ENCODE peak calls at places on chromosomes 2 and 18, in ten cellular contexts. F is Panc1, G is tibial artery, I is colonic mucosa, Y is esophagus muscularis mucosa, W is left ventricle myocardium inferior, E is mammary epithelial cell, H is GM23338, V is adrenal gland, J is ovary. A is an unnamed sample. For H3K27me3 and H3K4me1, the result is how much of the 10 kb centered on the place peaks cover.

GRCh38 chr2:239222346-239223028 is 178.3 kb downstream of the HDAC4 start:
- DNase-seq in F (no peak), G (no peak), I (no peak), Y (no peak), W (no peak), E (no peak), H (no peak), V (peak), J (peak), A (no peak)

GRCh38 chr2:187989925-187990623 is 301.6 kb upstream of the GULP1 start:
- DNase-seq in F (no peak), G (no peak), I (no peak), Y (no peak), W (no peak), E (peak), H (peak), V (no peak), J (no peak), A (no peak)

GRCh38 chr2:74008761-74009395 is 24.2 kb downstream of the TET3 start:
- DNase-seq in F (no peak), G (no peak), I (no peak), Y (no peak), W (no peak), E (no peak), H (peak), V (no peak), J (no peak), A (no peak)

GRCh38 chr2:17543848-17544645 is 3.6 kb downstream of the VSNL1 start:
- DNase-seq in F (no peak), G (no peak), I (no peak), Y (no peak), W (no peak), E (peak), H (peak), V (no peak), J (no peak), A (no peak)

GRCh38 chr2:101970901-101971300 is 20.9 kb upstream of the IL1R2 start:
- DNase-seq in F (no peak), G (no peak), I (no peak), Y (no peak), W (no peak), E (no peak), H (no peak), V (no peak), J (no peak), A (no peak)

GRCh38 chr2:123546348-123546747 is 478.7 kb upstream of the CNTNAP5 start:
- DNase-seq in F (no peak), G (no peak), I (no peak), Y (no peak), W (no peak), E (no peak), H (no peak), V (no peak), J (no peak), A (no peak)

GRCh38 chr2:36613801-36614200 is 15.8 kb upstream of the FEZ2 start:
- DNase-seq in F (no peak), G (no peak), I (no peak), Y (no peak), W (no peak), E (no peak), H (no peak), V (no peak), J (no peak), A (no peak)

GRCh38 chr2:149732001-149732685 is 144.6 kb upstream of the MMADHC start:
- DNase-seq in F (no peak), G (no peak), I (peak), Y (no peak), W (no peak), E (peak), H (no peak), V (no peak), J (no peak), A (no peak)

GRCh38 chr2:70861774-70862644 is 26.4 kb upstream of the CD207 start:
- DNase-seq in F (peak), G (peak), I (peak), Y (no peak), W (peak), E (peak), H (peak), V (peak), J (peak), A (peak)

GRCh38 chr2:26849056-26850001 is 1.4 kb downstream of the DPYSL5 start:
- DNase-seq in F (no peak), G (no peak), I (no peak), Y (peak), W (no peak), E (no peak), H (peak), V (no peak), J (peak), A (peak)

GRCh38 chr2:234116050-234116449 is 65.5 kb downstream of the SPP2 start:
- DNase-seq in F (no peak), G (no peak), I (no peak), Y (no peak), W (no peak), E (peak), H (no peak), V (no peak), J (no peak), A (no peak)

GRCh38 chr2:236536727-236537398 is 32.8 kb upstream of the ACKR3 start:
- DNase-seq in F (no peak), G (no peak), I (no peak), Y (no peak), W (no peak), E (no peak), H (no peak), V (no peak), J (no peak), A (no peak)

GRCh38 chr2:70887550-70888229 is 48.0 kb upstream of the ATP6V1B1 start:
- DNase-seq in F (no peak), G (no peak), I (peak), Y (peak), W (no peak), E (no peak), H (peak), V (no peak), J (peak), A (peak)

GRCh38 chr18:2538236-2538635 is 33.1 kb downstream of the METTL4 start:
- DNase-seq in F (no peak), G (no peak), I (no peak), Y (no peak), W (no peak), E (no peak), H (no peak), V (no peak), J (no peak), A (no peak)

GRCh38 chr2:54053830-54054229 is 61.6 kb upstream of the ACYP2 start:
- DNase-seq in F (no peak), G (no peak), I (no peak), Y (no peak), W (no peak), E (no peak), H (no peak), V (no peak), J (no peak), A (no peak)

GRCh38 chr2:174574657-174575056 is 22.9 kb downstream of the WIPF1 start:
- DNase-seq in F (no peak), G (no peak), I (no peak), Y (no peak), W (no peak), E (peak), H (no peak), V (no peak), J (peak), A (no peak)

GRCh38 chr2:195343540-195343939 is 313.5 kb upstream of the SLC39A10 start:
- DNase-seq in F (no peak), G (no peak), I (no peak), Y (no peak), W (no peak), E (no peak), H (no peak), V (no peak), J (no peak), A (no peak)

GRCh38 chr2:20539776-20540586 is 93.1 kb downstream of the RHOB start:
- DNase-seq in F (no peak), G (peak), I (no peak), Y (no peak), W (no peak), E (no peak), H (no peak), V (no peak), J (no peak), A (peak)

GRCh38 chr2:109218087-109218791 is 89.2 kb downstream of the SH3RF3 start:
- DNase-seq in F (no peak), G (no peak), I (no peak), Y (no peak), W (no peak), E (peak), H (no peak), V (peak), J (no peak), A (no peak)

GRCh38 chr2:80167284-80167808 is 137.2 kb downstream of the LRRTM1 start:
- DNase-seq in F (no peak), G (no peak), I (no peak), Y (no peak), W (no peak), E (no peak), H (no peak), V (no peak), J (no peak), A (no peak)

GRCh38 chr2:234341332-234341985 is 155.4 kb downstream of the ARL4C start:
- DNase-seq in F (no peak), G (no peak), I (no peak), Y (no peak), W (no peak), E (no peak), H (peak), V (no peak), J (no peak), A (no peak)

GRCh38 chr2:186460465-186460864 is 25.6 kb upstream of the ZC3H15 start:
- DNase-seq in F (no peak), G (no peak), I (no peak), Y (no peak), W (no peak), E (no peak), H (peak), V (no peak), J (no peak), A (no peak)

GRCh38 chr2:72134997-72135800 is 12.5 kb downstream of the CYP26B1 start:
- DNase-seq in F (no peak), G (no peak), I (no peak), Y (no peak), W (peak), E (no peak), H (no peak), V (no peak), J (peak), A (no peak)

DNA sequence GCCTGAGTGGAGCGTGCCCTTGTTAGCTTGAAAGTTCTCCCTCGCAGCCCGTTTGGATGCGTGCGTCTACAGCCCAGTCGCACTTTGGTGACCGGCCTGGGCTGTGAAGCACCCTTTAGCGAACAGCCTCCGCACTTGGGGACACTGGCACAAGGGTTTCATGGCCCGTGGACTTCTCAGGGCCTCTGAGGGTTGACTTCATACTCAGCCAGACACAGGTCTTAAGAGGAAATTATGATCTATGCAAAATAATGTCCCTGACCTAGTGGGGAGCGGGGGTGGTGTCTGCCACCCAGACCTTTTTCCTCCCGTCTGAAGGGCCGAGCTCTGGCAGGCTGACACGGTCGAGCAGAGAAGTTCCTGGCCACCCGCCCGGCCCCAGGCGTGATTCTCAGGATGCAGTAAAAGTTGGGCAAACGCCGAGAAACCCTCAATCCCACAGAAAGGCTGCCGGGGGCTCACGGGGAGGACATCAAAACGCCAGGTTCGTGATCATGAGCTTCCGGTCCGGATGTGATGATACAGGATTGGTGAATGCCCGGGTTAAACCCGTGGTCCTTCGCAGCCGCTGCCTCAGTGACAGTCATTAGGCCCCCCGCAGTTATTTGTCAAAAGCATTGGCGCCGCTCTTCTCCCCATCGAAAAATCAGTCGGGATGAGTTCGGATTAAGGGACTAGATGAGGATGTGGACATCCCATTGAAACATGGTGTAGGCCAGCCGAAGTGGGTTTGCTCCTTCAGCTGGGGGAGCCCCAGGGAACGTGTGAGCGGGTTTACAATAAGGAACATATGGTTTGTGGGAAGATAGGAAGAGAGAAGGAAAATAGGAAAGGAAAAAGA is 3.6 kb upstream of the PAX3 start:
- DNase-seq in F (no peak), G (no peak), I (no peak), Y (peak), W (no peak), E (no peak), H (peak), V (no peak), J (no peak), A (no peak)
- H3K27me3 ChIP-seq in F (under half), G (under half), I (half or more), Y (under half), W (half or more), E (half or more), H (half or more), V (half or more), J (under half), A (half or more)

GRCh38 chr2:86563650-86564061 is 413 bp upstream of the CHMP3 start:
- DNase-seq in F (no peak), G (no peak), I (no peak), Y (no peak), W (no peak), E (no peak), H (no peak), V (no peak), J (no peak), A (no peak)
- TF ChIP-seq CTCF in F (no peak), G (no peak), I (no peak), Y (no peak), W (no peak), E (no peak), H (no peak), V (no peak), J (no peak), A (no peak)

DNA sequence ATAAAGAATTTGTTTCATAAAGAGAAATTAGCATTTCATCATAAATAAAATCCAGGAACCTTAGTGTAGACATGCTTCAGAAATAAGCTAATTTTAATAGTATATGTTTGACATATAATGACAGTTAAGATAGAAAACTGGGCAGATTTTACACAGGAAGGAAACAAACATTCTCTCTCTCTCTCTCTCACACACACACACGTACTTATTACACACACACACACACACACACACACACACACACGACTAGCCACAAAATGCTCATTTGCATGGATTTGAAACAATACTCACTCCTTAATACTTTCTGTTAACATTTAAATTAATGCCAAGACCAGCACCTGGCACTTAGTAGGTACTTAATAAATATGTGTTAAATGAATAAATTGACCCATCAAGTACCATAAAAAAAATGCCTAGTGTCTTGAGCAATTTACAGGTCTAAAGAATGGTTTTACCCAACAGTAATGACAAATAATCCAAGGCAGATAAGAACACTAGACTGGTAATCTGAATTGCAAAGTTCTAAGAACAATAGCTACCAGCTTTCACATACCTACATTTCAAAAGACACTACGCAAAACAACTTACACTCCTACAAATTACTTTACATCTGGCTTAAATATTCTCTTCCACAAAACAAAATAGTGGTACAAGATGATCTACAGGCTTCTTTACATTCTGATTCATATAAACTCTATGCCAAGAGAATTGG is 2.9 kb upstream of the GALNT3 start:
- DNase-seq in F (no peak), G (no peak), I (no peak), Y (no peak), W (no peak), E (no peak), H (peak), V (no peak), J (no peak), A (no peak)
- H3K4me1 ChIP-seq in F (under half), G (under half), I (under half), Y (under half), W (under half), E (under half), H (under half), V (under half), J (under half), A (under half)

GRCh38 chr18:22170421-22171262 is 1.3 kb downstream of the GATA6 start:
- DNase-seq in F (no peak), G (peak), I (no peak), Y (peak), W (peak), E (peak), H (peak), V (peak), J (peak), A (peak)

GRCh38 chr18:22173221-22173927 is 4.0 kb downstream of the GATA6 start:
- DNase-seq in F (no peak), G (no peak), I (peak), Y (no peak), W (no peak), E (no peak), H (no peak), V (peak), J (no peak), A (no peak)

GRCh38 chr18:22172594-22173049 is 3.2 kb downstream of the GATA6 start:
- DNase-seq in F (no peak), G (peak), I (no peak), Y (no peak), W (no peak), E (no peak), H (no peak), V (peak), J (peak), A (peak)

GRCh38 chr18:22171263-22171838 is 2.0 kb downstream of the GATA6 start:
- DNase-seq in F (no peak), G (peak), I (no peak), Y (no peak), W (no peak), E (no peak), H (no peak), V (peak), J (no peak), A (peak)

GRCh38 chr18:22171839-22172582 is 2.6 kb downstream of the GATA6 start:
- DNase-seq in F (no peak), G (peak), I (peak), Y (peak), W (no peak), E (no peak), H (no peak), V (peak), J (peak), A (peak)
- H3K27me3 ChIP-seq in F (under half), G (under half), I (under half), Y (under half), W (under half), E (under half), H (half or more), V (under half), J (under half), A (under half)